ENCODE peak calls at places on chromosomes 7 and 10, in seven cellular contexts. A, T, D, W, P, J and K are unnamed samples.

GRCh38 chr7:10773430-10773829 is 200.2 kb upstream of the PHF14 start:
- DNase-seq in P (no peak), J (no peak), T (no peak), W (no peak), D (no peak), A (no peak), K (no peak)

GRCh38 chr7:50957427-50957826 is 174.7 kb upstream of the GRB10 start:
- DNase-seq in J (no peak), T (no peak), D (no peak), W (no peak), A (no peak), P (no peak), K (no peak)

GRCh38 chr7:100895956-100896742 is 461 bp upstream of the ACHE start:
- DNase-seq in J (no peak), P (no peak), T (no peak), W (no peak), A (peak; percentile 70), D (peak; percentile 50), K (peak; percentile 76)

GRCh38 chr10:76973515-76974289 is 663.9 kb downstream of the KCNMA1 start:
- DNase-seq in P (no peak), D (peak; percentile 62), T (no peak), J (no peak), W (peak; percentile 90), A (no peak), K (no peak)

GRCh38 chr10:22252801-22253577 is 35.2 kb upstream of the EBLN1 start:
- DNase-seq in T (peak; percentile 12), J (peak; percentile 36), A (peak; percentile 58), D (no peak), W (peak; percentile 60), P (no peak), K (peak; percentile 28)

GRCh38 chr10:33386926-33387325 is 52.5 kb upstream of the NRP1 start:
- DNase-seq in W (no peak), D (peak; percentile 44), T (no peak), P (peak; percentile 5), A (no peak), J (no peak), K (no peak)

GRCh38 chr10:34320265-34320664 is 494.8 kb downstream of the PARD3 start:
- DNase-seq in W (no peak), D (no peak), J (no peak), A (no peak), P (no peak), T (no peak), K (no peak)

GRCh38 chr7:48035301-48035966 is at the start of gene C7orf57:
- DNase-seq in J (peak; percentile 95), W (peak; percentile 96), D (peak; percentile 96), A (peak; percentile 95), P (peak; percentile 87), T (peak; percentile 51), K (peak; percentile 89)

GRCh38 chr7:140697447-140698143 is 1.1 kb downstream of the NDUFB2 start:
- DNase-seq in W (peak; percentile 81), D (peak; percentile 80), A (no peak), P (no peak), J (no peak), T (no peak), K (no peak)

GRCh38 chr10:828191-828590 is 103.3 kb downstream of the LARP4B start:
- DNase-seq in D (no peak), P (no peak), A (no peak), W (no peak), J (no peak), T (no peak), K (no peak)

GRCh38 chr10:104521901-104522827 is 118.9 kb upstream of the SORCS3 start:
- DNase-seq in J (no peak), D (no peak), A (no peak), P (no peak), T (no peak), W (no peak), K (no peak)

GRCh38 chr10:102113956-102114857 is 6.0 kb downstream of the LDB1 start:
- DNase-seq in J (no peak), T (no peak), P (no peak), D (peak; percentile 60), A (peak; percentile 73), W (peak; percentile 74), K (peak; percentile 40)

GRCh38 chr7:120675076-120675475 is 182.9 kb downstream of the TSPAN12 start:
- DNase-seq in A (no peak), T (no peak), W (no peak), D (no peak), P (no peak), J (no peak), K (no peak)

GRCh38 chr10:2938869-2939268 is 128.5 kb upstream of the PFKP start:
- DNase-seq in P (no peak), D (peak; percentile 57), J (no peak), W (peak; percentile 49), A (no peak), T (no peak), K (no peak)

GRCh38 chr7:25613912-25614311 is 385.6 kb upstream of the NPVF start:
- DNase-seq in T (no peak), A (no peak), P (no peak), W (no peak), D (no peak), J (no peak), K (no peak)

GRCh38 chr7:74356589-74357315 is 67.5 kb downstream of the CLIP2 start:
- DNase-seq in D (no peak), W (no peak), A (no peak), J (no peak), P (no peak), T (no peak), K (no peak)

DNA sequence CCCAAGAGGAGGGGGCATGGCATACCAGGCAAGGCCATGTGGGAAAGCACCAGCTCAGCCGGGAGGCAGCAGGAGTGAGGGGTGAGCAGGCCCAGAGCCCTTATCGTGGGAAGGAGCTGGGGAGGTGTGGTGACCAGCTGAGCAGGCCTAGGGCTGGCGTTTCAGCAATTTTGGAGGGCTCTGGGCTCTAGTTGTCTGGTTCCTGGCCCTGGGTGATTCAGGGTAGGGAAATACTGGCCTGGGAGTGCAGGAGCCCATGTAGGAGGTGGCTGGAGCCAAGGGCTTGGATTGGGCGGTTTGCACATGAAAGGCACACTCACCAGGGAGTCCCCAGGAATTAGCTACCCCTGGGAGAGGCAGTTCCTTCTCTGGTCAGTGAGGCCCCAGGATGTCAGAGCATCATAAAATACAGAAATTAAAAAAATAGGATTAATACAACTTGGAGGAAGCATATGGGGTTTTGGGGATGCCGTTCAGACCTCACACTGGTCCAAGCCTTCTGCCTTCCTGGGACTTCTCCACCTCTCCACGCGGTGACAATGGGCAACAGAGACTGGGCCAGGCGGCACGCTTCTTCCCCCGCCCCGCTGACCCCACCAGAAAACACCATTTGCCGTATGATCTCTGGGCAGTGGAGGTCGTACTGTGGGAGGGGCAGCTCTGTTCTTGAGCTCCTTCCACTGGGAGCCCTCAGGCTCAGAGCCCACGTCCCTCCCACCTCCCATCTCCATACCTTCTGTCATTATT is 133.1 kb upstream of the FAM20C start:
- DNase-seq in D (no peak), W (no peak), P (peak; percentile 40), A (no peak), J (no peak), T (no peak), K (no peak)
- H3K4me1 ChIP-seq in D (peaks cover 3% of the 10 kb centered on the region), W (no peaks in the 10 kb centered on the region), P (peaks cover 21% of the 10 kb centered on the region), A (no peaks in the 10 kb centered on the region), J (peaks cover under 1% of the 10 kb centered on the region), T (no peaks in the 10 kb centered on the region), K (no peaks in the 10 kb centered on the region)

DNA sequence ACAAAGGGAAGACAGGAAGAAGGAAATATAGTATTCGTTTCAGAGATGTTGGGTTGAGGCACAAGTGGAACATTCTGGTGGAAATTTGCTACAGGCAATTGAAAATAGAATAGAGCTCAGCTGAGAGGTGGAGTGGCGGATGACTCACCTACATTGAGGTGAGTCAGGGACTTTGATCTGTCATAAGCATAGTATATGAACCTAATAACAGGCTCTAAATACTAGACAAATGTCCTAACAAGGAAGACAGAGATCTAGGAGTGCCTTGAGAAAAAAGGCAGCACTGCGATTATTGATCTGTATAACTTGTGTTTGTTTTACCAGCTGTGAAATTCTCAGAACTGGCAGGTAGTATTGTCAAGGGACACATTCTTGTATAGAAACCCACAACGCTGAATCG is 907 bp upstream of the IFRD1 start:
- DNase-seq in A (no peak), P (no peak), D (peak; percentile 45), T (no peak), W (peak; percentile 82), J (peak; percentile 48), K (peak; percentile 62)
- H3K4me3 ChIP-seq in A (peak overlapping the region; percentile 91), P (no peak overlapping the region), D (peak overlapping the region; percentile 100), T (peak overlapping the region; percentile 98), W (peak overlapping the region; percentile 95), J (no peak overlapping the region), K (peak overlapping the region; percentile 66)

DNA sequence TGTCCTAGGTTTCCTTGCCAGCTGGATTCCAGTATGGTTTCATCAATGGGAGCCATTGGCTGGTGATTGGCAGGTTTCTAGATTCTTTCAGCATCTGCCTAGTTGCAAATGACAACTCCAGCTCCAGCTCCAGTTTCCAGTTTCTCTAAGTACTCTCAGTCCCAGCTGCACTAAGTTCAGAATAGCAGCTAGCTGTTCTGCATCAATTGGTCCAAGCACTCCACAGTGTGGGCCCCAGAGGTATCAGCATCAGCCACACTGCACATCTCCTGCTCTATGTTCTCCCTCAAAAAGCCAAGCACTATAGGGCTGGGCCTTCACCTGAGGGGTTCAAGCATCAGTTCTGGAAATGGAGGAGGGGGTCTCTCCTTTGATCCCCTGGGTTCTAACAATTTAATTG is 143.4 kb downstream of the VPS50 start:
- DNase-seq in J (no peak), P (no peak), D (no peak), T (no peak), A (no peak), W (no peak), K (no peak)
- H3K4me1 ChIP-seq in J (no peaks in the 10 kb centered on the region), P (no peaks in the 10 kb centered on the region), D (no peaks in the 10 kb centered on the region), T (no peaks in the 10 kb centered on the region), A (no peaks in the 10 kb centered on the region), W (no peaks in the 10 kb centered on the region), K (no peaks in the 10 kb centered on the region)

DNA sequence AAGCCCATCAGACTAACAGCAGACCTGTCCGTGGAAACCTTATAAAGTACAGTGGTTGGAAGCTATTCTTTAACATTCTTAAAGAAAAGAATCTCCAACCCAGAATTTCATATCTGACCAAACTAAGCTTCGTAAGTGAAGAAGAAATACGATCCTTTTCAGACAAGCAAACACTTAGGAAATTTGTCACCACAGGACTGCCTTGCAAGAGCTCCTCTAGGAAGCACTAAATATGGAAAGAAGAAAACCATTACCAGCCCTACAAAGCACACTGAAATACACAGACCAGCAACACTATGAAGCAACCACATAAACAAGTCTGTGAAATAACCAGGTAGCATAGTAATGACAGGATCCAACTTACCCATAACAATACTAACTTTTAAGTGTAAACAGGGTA is 177.7 kb upstream of the PRSS1 start:
- DNase-seq in A (no peak), J (no peak), P (no peak), W (no peak), T (no peak), D (peak; percentile 31), K (no peak)
- H3K4me3 ChIP-seq in A (no peak overlapping the region), J (no peak overlapping the region), P (no peak overlapping the region), W (no peak overlapping the region), T (no peak overlapping the region), D (no peak overlapping the region), K (no peak overlapping the region)

GRCh38 chr10:16817125-16818019 is at the start of gene RSU1:
- DNase-seq in P (peak; percentile 95), J (peak; percentile 100), W (peak; percentile 100), T (peak; percentile 100), D (peak; percentile 100), A (peak; percentile 100), K (peak; percentile 100)
- H3K4me1 ChIP-seq in P (no peaks in the 10 kb centered on the region), J (peaks cover 12% of the 10 kb centered on the region), W (peaks cover 20% of the 10 kb centered on the region), T (no peaks in the 10 kb centered on the region), D (peaks cover 44% of the 10 kb centered on the region), A (no peaks in the 10 kb centered on the region), K (no peaks in the 10 kb centered on the region)